ENCODE peak calls at places on chromosomes 16 and 17, in ten cellular contexts. L, V, B, C, W, D, M, T, K and R are unnamed samples.

GRCh38 chr16:28202147-28202746 is 9.5 kb downstream of the XPO6 start:
- DNase-seq in L (no peak), V (no peak), B (no peak), C (no peak), W (no peak), D (no peak), M (no peak), T (no peak), K (no peak), R (peak)

GRCh38 chr17:64412944-64413381 is 22.3 kb upstream of the PECAM1 start:
- DNase-seq in L (no peak), V (no peak), B (no peak), C (no peak), W (no peak), D (no peak), M (no peak), T (no peak), K (no peak), R (no peak)

GRCh38 chr16:66996324-66996982 is 8.1 kb downstream of the CES4A start:
- DNase-seq in L (peak), V (peak), B (no peak), C (peak), W (peak), D (no peak), M (peak), T (peak), K (no peak), R (no peak)

GRCh38 chr17:42072323-42073187 is 22.2 kb upstream of the C17orf113 start:
- DNase-seq in L (no peak), V (no peak), B (peak), C (no peak), W (no peak), D (peak), M (no peak), T (no peak), K (peak), R (no peak)

GRCh38 chr17:62824290-62825135 is 16.4 kb upstream of the MARCHF10 start:
- DNase-seq in L (peak), V (peak), B (no peak), C (peak), W (no peak), D (no peak), M (no peak), T (peak), K (no peak), R (no peak)

GRCh38 chr16:200388-200787 is 20.1 kb downstream of the HBQ1 start:
- DNase-seq in L (peak), V (peak), B (no peak), C (no peak), W (no peak), D (no peak), M (no peak), T (peak), K (no peak), R (no peak)

GRCh38 chr16:89104930-89105571 is 11.4 kb downstream of the ACSF3 start:
- DNase-seq in L (peak), V (no peak), B (no peak), C (no peak), W (no peak), D (no peak), M (no peak), T (peak), K (no peak), R (peak)

GRCh38 chr16:81846105-81846504 is 67.0 kb downstream of the PLCG2 start:
- DNase-seq in L (no peak), V (peak), B (no peak), C (no peak), W (no peak), D (no peak), M (no peak), T (no peak), K (no peak), R (no peak)

GRCh38 chr16:30510392-30510938 is 15.9 kb downstream of the ZNF768 start:
- DNase-seq in L (no peak), V (no peak), B (no peak), C (no peak), W (no peak), D (no peak), M (no peak), T (no peak), K (no peak), R (no peak)

GRCh38 chr16:48182979-48183537 is 27.3 kb upstream of the ABCC12 start:
- DNase-seq in L (no peak), V (no peak), B (no peak), C (no peak), W (no peak), D (no peak), M (no peak), T (no peak), K (no peak), R (no peak)

GRCh38 chr17:29146369-29146972 is 33.7 kb downstream of the MYO18A start:
- DNase-seq in L (no peak), V (no peak), B (no peak), C (no peak), W (no peak), D (no peak), M (no peak), T (no peak), K (no peak), R (no peak)

GRCh38 chr17:39868554-39868942 is 546 bp downstream of the ZPBP2 start:
- DNase-seq in L (no peak), V (no peak), B (no peak), C (no peak), W (no peak), D (no peak), M (no peak), T (no peak), K (no peak), R (no peak)

GRCh38 chr16:67236551-67237395 is 9.8 kb downstream of the TMEM208 start:
- DNase-seq in L (peak), V (no peak), B (peak), C (peak), W (peak), D (peak), M (peak), T (peak), K (peak), R (peak)

GRCh38 chr16:75250089-75250808 is 1.2 kb downstream of the BCAR1 start:
- DNase-seq in L (no peak), V (no peak), B (no peak), C (no peak), W (no peak), D (peak), M (peak), T (no peak), K (no peak), R (no peak)

GRCh38 chr17:18043491-18043890 is 4.3 kb downstream of the GID4 start:
- DNase-seq in L (peak), V (peak), B (no peak), C (no peak), W (no peak), D (no peak), M (no peak), T (peak), K (no peak), R (no peak)
- TF ChIP-seq CTCF in L (peak), V (peak), B (no peak), C (peak), W (no peak), D (no peak), M (no peak), T (peak), K (peak), R (peak)

GRCh38 chr17:59161477-59161876 is 5.9 kb downstream of the PRR11 start:
- DNase-seq in L (no peak), V (no peak), B (no peak), C (no peak), W (no peak), D (no peak), M (no peak), T (no peak), K (no peak), R (no peak)

GRCh38 chr17:59160203-59161025 is 4.9 kb downstream of the PRR11 start:
- DNase-seq in L (peak), V (no peak), B (no peak), C (no peak), W (no peak), D (no peak), M (no peak), T (no peak), K (no peak), R (no peak)

GRCh38 chr17:59167571-59168001 is 12.0 kb downstream of the PRR11 start:
- DNase-seq in L (no peak), V (peak), B (no peak), C (no peak), W (no peak), D (no peak), M (no peak), T (peak), K (no peak), R (no peak)

GRCh38 chr17:59165933-59166342 is 10.4 kb downstream of the PRR11 start:
- DNase-seq in L (peak), V (peak), B (peak), C (peak), W (no peak), D (peak), M (no peak), T (peak), K (peak), R (peak)
- TF ChIP-seq CTCF in L (peak), V (peak), B (peak), C (peak), W (peak), D (peak), M (no peak), T (peak), K (peak), R (peak)

GRCh38 chr17:56594528-56595418 is 1.3 kb downstream of the NOG start:
- DNase-seq in L (no peak), V (no peak), B (peak), C (no peak), W (no peak), D (no peak), M (peak), T (peak), K (peak), R (peak)
- TF ChIP-seq CTCF in L (no peak), V (peak), B (no peak), C (no peak), W (no peak), D (no peak), M (no peak), T (no peak), K (no peak), R (no peak)

GRCh38 chr16:55494994-55495421 is 13.9 kb upstream of the LPCAT2 start:
- DNase-seq in L (peak), V (peak), B (peak), C (peak), W (peak), D (no peak), M (no peak), T (peak), K (peak), R (no peak)
- TF ChIP-seq CTCF in L (peak), V (peak), B (peak), C (peak), W (peak), D (no peak), M (no peak), T (peak), K (peak), R (no peak)